ENCODE peak calls at places on chromosomes 3 and 15, in six cellular contexts. One of them, this sample, is unnamed.

GRCh38 chr3:33993631-33994030 is 195.2 kb downstream of the PDCD6IP start:
- DNase-seq in OCI-LY7: no peak
- DNase-seq in PC-3: no peak
- DNase-seq in GM23338: no peak
- DNase-seq in HCT116: no peak
- DNase-seq in neural progenitor cell: no peak
- DNase-seq in this sample: no peak

GRCh38 chr15:78069630-78070029 is 7.9 kb downstream of the TBC1D2B start:
- DNase-seq in OCI-LY7: peak; percentile 45
- DNase-seq in PC-3: no peak
- DNase-seq in GM23338: no peak
- DNase-seq in HCT116: no peak
- DNase-seq in neural progenitor cell: no peak
- DNase-seq in this sample: no peak

GRCh38 chr3:194867270-194867983 is 181.7 kb downstream of the FAM43A start:
- DNase-seq in OCI-LY7: no peak
- DNase-seq in PC-3: peak; percentile 16
- DNase-seq in GM23338: no peak
- DNase-seq in HCT116: no peak
- DNase-seq in neural progenitor cell: no peak
- DNase-seq in this sample: peak; percentile 50

GRCh38 chr3:37862712-37863551 is 1.3 kb downstream of the CTDSPL start:
- DNase-seq in OCI-LY7: no peak
- DNase-seq in PC-3: no peak
- DNase-seq in GM23338: peak; percentile 49
- DNase-seq in HCT116: no peak
- DNase-seq in neural progenitor cell: peak; percentile 42
- DNase-seq in this sample: peak; percentile 28

GRCh38 chr3:126153695-126154360 is 26.6 kb downstream of the ALDH1L1 start:
- DNase-seq in OCI-LY7: no peak
- DNase-seq in PC-3: no peak
- DNase-seq in GM23338: no peak
- DNase-seq in HCT116: no peak
- DNase-seq in neural progenitor cell: no peak
- DNase-seq in this sample: peak; percentile 1

GRCh38 chr15:81744364-81744763 is 301.5 kb downstream of the MEX3B start:
- DNase-seq in OCI-LY7: no peak
- DNase-seq in PC-3: no peak
- DNase-seq in GM23338: peak; percentile 56
- DNase-seq in HCT116: no peak
- DNase-seq in neural progenitor cell: no peak
- DNase-seq in this sample: no peak

GRCh38 chr3:69204315-69204957 is 82.0 kb upstream of the LMOD3 start:
- DNase-seq in OCI-LY7: no peak
- DNase-seq in PC-3: peak; percentile 68
- DNase-seq in GM23338: no peak
- DNase-seq in HCT116: no peak
- DNase-seq in neural progenitor cell: no peak
- DNase-seq in this sample: peak; percentile 45

GRCh38 chr3:45566951-45567411 is 27.6 kb upstream of the LIMD1 start:
- DNase-seq in OCI-LY7: no peak
- DNase-seq in PC-3: no peak
- DNase-seq in GM23338: no peak
- DNase-seq in HCT116: no peak
- DNase-seq in neural progenitor cell: no peak
- DNase-seq in this sample: no peak

GRCh38 chr15:63077952-63078351 is 35.4 kb downstream of the TPM1 start:
- DNase-seq in OCI-LY7: no peak
- DNase-seq in PC-3: no peak
- DNase-seq in GM23338: no peak
- DNase-seq in HCT116: no peak
- DNase-seq in neural progenitor cell: peak; percentile 40
- DNase-seq in this sample: no peak

GRCh38 chr3:114764056-114764492 is 383.0 kb downstream of the ZBTB20 start:
- DNase-seq in OCI-LY7: no peak
- DNase-seq in PC-3: peak; percentile 12
- DNase-seq in GM23338: no peak
- DNase-seq in HCT116: no peak
- DNase-seq in neural progenitor cell: no peak
- DNase-seq in this sample: no peak

GRCh38 chr3:127520993-127521392 is 69.5 kb downstream of the TPRA1 start:
- DNase-seq in OCI-LY7: no peak
- DNase-seq in PC-3: peak; percentile 13
- DNase-seq in GM23338: no peak
- DNase-seq in HCT116: no peak
- DNase-seq in neural progenitor cell: no peak
- DNase-seq in this sample: no peak

GRCh38 chr3:169759256-169759655 is 5.6 kb downstream of the TERC start:
- DNase-seq in OCI-LY7: peak; percentile 29
- DNase-seq in PC-3: peak; percentile 87
- DNase-seq in GM23338: no peak
- DNase-seq in HCT116: no peak
- DNase-seq in neural progenitor cell: no peak
- DNase-seq in this sample: no peak

GRCh38 chr15:87672309-87672897 is 584.1 kb downstream of the NTRK3 start:
- DNase-seq in OCI-LY7: no peak
- DNase-seq in PC-3: peak; percentile 38
- DNase-seq in GM23338: peak; percentile 79
- DNase-seq in HCT116: no peak
- DNase-seq in neural progenitor cell: peak; percentile 59
- DNase-seq in this sample: peak; percentile 50

GRCh38 chr3:49295489-49296058 is 18.5 kb upstream of the C3orf62 start:
- DNase-seq in OCI-LY7: peak; percentile 41
- DNase-seq in PC-3: peak; percentile 65
- DNase-seq in GM23338: peak; percentile 60
- DNase-seq in HCT116: peak; percentile 22
- DNase-seq in neural progenitor cell: peak; percentile 32
- DNase-seq in this sample: no peak

GRCh38 chr3:189586941-189587687 is 44.1 kb upstream of the TP63 start:
- DNase-seq in OCI-LY7: no peak
- DNase-seq in PC-3: no peak
- DNase-seq in GM23338: no peak
- DNase-seq in HCT116: no peak
- DNase-seq in neural progenitor cell: no peak
- DNase-seq in this sample: no peak

GRCh38 chr3:188319569-188319968 is 165.6 kb downstream of the LPP start:
- DNase-seq in OCI-LY7: no peak
- DNase-seq in PC-3: peak; percentile 70
- DNase-seq in GM23338: no peak
- DNase-seq in HCT116: no peak
- DNase-seq in neural progenitor cell: no peak
- DNase-seq in this sample: no peak

GRCh38 chr3:115401298-115401697 is 222.0 kb upstream of the GAP43 start:
- DNase-seq in OCI-LY7: no peak
- DNase-seq in PC-3: no peak
- DNase-seq in GM23338: no peak
- DNase-seq in HCT116: no peak
- DNase-seq in neural progenitor cell: no peak
- DNase-seq in this sample: peak; percentile 23

GRCh38 chr3:64190517-64191515 is 34.5 kb downstream of the PRICKLE2 start:
- DNase-seq in OCI-LY7: no peak
- DNase-seq in PC-3: peak; percentile 44
- DNase-seq in GM23338: no peak
- DNase-seq in HCT116: no peak
- DNase-seq in neural progenitor cell: no peak
- DNase-seq in this sample: peak; percentile 58

DNA sequence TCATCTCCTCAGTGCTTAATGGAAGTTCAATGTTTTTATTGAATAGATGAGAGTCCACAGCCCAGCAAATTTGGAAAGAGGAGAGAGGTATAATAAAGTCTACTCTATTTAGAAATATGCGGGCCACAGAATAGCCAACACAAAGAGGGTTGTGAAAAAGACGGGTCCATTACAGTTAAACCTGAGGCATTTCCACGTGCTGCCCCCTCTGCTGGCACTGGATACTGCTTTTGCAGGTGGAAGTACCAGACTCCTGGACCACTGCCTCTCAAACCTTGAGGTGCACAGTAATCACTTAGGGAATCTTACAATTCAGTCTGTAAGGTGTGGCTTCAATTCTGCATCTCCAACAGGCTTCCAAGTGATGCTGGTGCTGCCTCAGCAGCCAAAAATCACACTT is 3.0 kb upstream of the TFDP2 start:
- DNase-seq in OCI-LY7: peak; percentile 46
- DNase-seq in PC-3: peak; percentile 6
- DNase-seq in GM23338: peak; percentile 61
- DNase-seq in HCT116: no peak
- DNase-seq in neural progenitor cell: peak; percentile 53
- DNase-seq in this sample: peak; percentile 19
- TF ChIP-seq CTCF in OCI-LY7: peak; percentile 67
- TF ChIP-seq CTCF in PC-3: peak; percentile 34
- TF ChIP-seq CTCF in GM23338: peak; percentile 54
- TF ChIP-seq CTCF in HCT116: no peak
- TF ChIP-seq CTCF in neural progenitor cell: peak; percentile 56
- TF ChIP-seq CTCF in this sample: peak; percentile 11

GRCh38 chr3:12579919-12580318 is 23.0 kb downstream of the MKRN2 start:
- DNase-seq in OCI-LY7: no peak
- DNase-seq in PC-3: no peak
- DNase-seq in GM23338: no peak
- DNase-seq in HCT116: no peak
- DNase-seq in neural progenitor cell: no peak
- DNase-seq in this sample: peak; percentile 18
- TF ChIP-seq EZH2phosphoT487 in OCI-LY7: no peak
- TF ChIP-seq EZH2phosphoT487 in PC-3: no peak
- TF ChIP-seq EZH2phosphoT487 in GM23338: no peak
- TF ChIP-seq EZH2phosphoT487 in HCT116: no peak
- TF ChIP-seq EZH2phosphoT487 in neural progenitor cell: no peak
- TF ChIP-seq EZH2phosphoT487 in this sample: no peak

DNA sequence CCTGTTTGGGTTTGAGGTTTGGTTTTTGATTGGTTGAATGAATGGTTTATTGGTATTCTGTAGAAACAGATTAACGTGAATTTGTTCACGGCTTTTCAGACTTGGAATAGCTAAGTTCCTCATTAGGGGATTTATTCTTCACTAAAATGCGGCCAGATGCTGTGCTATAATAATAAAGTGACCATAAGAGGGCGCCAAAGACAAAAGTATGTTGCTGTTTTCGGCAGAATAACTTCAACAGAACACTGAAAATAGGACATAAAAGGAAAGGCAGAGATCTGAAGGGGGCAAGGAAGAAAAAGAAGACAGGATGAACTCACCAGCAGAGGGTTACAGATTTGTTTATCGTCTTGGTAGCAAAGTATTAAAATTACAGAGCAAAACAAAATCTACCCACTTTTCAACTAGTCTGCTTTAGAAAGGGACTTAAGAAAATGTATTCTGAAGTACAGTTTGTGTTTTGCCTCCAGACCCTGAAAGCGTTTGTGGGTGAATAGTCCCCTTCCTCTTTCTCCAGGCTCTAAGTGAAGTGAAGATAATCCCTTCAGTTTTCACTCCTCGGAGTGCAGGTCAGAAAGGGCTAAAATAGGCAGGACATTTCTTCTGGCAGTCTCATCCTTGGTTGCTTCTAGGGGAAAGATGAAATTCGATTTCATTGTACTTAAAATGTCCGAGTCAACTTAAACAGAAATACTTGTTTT is 147.6 kb downstream of the IL20RB start:
- DNase-seq in OCI-LY7: peak; percentile 70
- DNase-seq in PC-3: peak; percentile 75
- DNase-seq in GM23338: peak; percentile 93
- DNase-seq in HCT116: peak; percentile 52
- DNase-seq in neural progenitor cell: peak; percentile 88
- DNase-seq in this sample: peak; percentile 82
- TF ChIP-seq CTCF in OCI-LY7: peak; percentile 91
- TF ChIP-seq CTCF in PC-3: peak; percentile 78
- TF ChIP-seq CTCF in GM23338: peak; percentile 90
- TF ChIP-seq CTCF in HCT116: peak; percentile 70
- TF ChIP-seq CTCF in neural progenitor cell: peak; percentile 87
- TF ChIP-seq CTCF in this sample: peak; percentile 82

DNA sequence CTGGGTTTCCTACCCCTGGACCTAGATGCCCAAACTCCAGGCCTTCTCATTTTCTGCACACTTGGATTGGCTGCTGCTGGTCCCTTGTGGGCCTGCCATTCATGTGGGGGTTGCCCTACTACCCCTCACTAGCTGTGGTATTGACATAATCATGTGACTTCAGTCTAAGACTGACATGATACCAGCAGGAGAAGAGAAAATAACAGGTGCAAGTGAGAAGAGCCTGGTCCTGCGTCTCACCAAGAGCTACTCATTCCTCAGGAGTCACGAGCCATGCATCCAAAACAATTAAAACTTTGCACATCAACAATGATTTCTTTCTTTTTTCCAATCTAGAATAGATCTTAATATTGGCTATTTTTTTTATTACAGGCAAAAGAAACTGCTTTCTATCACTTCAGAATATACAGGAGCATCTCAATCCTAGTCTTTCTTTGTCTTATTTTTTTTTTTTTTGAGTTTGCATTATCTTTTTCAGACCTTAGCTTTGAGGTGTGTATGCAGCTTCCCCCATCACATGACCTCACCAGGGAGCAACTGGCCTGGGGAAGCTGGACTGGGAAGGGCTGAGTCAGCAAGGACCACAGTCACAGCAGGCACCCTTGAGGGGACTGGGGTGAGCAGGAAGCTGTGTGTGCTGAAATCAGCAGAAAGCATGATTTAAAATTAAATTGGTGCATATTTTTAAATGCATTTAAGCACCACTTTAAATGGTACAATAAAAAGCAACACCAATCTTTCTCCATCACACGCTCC is 27.6 kb downstream of the SLC9A9 start:
- DNase-seq in OCI-LY7: no peak
- DNase-seq in PC-3: no peak
- DNase-seq in GM23338: no peak
- DNase-seq in HCT116: no peak
- DNase-seq in neural progenitor cell: no peak
- DNase-seq in this sample: no peak
- TF ChIP-seq EZH2phosphoT487 in OCI-LY7: no peak
- TF ChIP-seq EZH2phosphoT487 in PC-3: no peak
- TF ChIP-seq EZH2phosphoT487 in GM23338: no peak
- TF ChIP-seq EZH2phosphoT487 in HCT116: no peak
- TF ChIP-seq EZH2phosphoT487 in neural progenitor cell: no peak
- TF ChIP-seq EZH2phosphoT487 in this sample: no peak